ENCODE peak calls at places on chromosome 11, in five cellular contexts. One of them, this sample, is unnamed. For H3K27me3 and H3K4me1, the result is how much of the 10 kb centered on the place peaks cover.

GRCh38 chr11:119369035-119369925 is 12.2 kb downstream of the USP2 start:
- DNase-seq in neural progenitor cell: no peak
- DNase-seq in right lobe of liver: no peak
- DNase-seq in CD4-positive, CD25-positive, alpha-beta regulatory T cell: no peak
- DNase-seq in ascending aorta: no peak
- DNase-seq in this sample: no peak

GRCh38 chr11:1351278-1351937 is 38.3 kb upstream of the BRSK2 start:
- DNase-seq in neural progenitor cell: no peak
- DNase-seq in right lobe of liver: no peak
- DNase-seq in CD4-positive, CD25-positive, alpha-beta regulatory T cell: no peak
- DNase-seq in ascending aorta: no peak
- DNase-seq in this sample: no peak

GRCh38 chr11:128291835-128292234 is 295.5 kb downstream of the ETS1 start:
- DNase-seq in neural progenitor cell: no peak
- DNase-seq in right lobe of liver: no peak
- DNase-seq in CD4-positive, CD25-positive, alpha-beta regulatory T cell: peak
- DNase-seq in ascending aorta: no peak
- DNase-seq in this sample: no peak

GRCh38 chr11:38402063-38402462 is 1804.0 kb upstream of the RAG2 start:
- DNase-seq in neural progenitor cell: no peak
- DNase-seq in right lobe of liver: no peak
- DNase-seq in CD4-positive, CD25-positive, alpha-beta regulatory T cell: no peak
- DNase-seq in ascending aorta: no peak
- DNase-seq in this sample: no peak

GRCh38 chr11:27300974-27301373 is 62.0 kb downstream of the CCDC34 start:
- DNase-seq in neural progenitor cell: no peak
- DNase-seq in right lobe of liver: no peak
- DNase-seq in CD4-positive, CD25-positive, alpha-beta regulatory T cell: no peak
- DNase-seq in ascending aorta: no peak
- DNase-seq in this sample: no peak

GRCh38 chr11:111422494-111423249 is 43.6 kb upstream of the POU2AF1 start:
- DNase-seq in neural progenitor cell: peak
- DNase-seq in right lobe of liver: peak
- DNase-seq in CD4-positive, CD25-positive, alpha-beta regulatory T cell: peak
- DNase-seq in ascending aorta: no peak
- DNase-seq in this sample: no peak

GRCh38 chr11:113484223-113484622 is 9.0 kb upstream of the DRD2 start:
- DNase-seq in neural progenitor cell: no peak
- DNase-seq in right lobe of liver: no peak
- DNase-seq in CD4-positive, CD25-positive, alpha-beta regulatory T cell: no peak
- DNase-seq in ascending aorta: no peak
- DNase-seq in this sample: no peak

GRCh38 chr11:78063440-78064181 is at the start of gene THRSP:
- DNase-seq in neural progenitor cell: no peak
- DNase-seq in right lobe of liver: peak
- DNase-seq in CD4-positive, CD25-positive, alpha-beta regulatory T cell: no peak
- DNase-seq in ascending aorta: no peak
- DNase-seq in this sample: no peak

GRCh38 chr11:128157423-128158298 is 429.7 kb downstream of the ETS1 start:
- DNase-seq in neural progenitor cell: peak
- DNase-seq in right lobe of liver: no peak
- DNase-seq in CD4-positive, CD25-positive, alpha-beta regulatory T cell: peak
- DNase-seq in ascending aorta: no peak
- DNase-seq in this sample: no peak

GRCh38 chr11:121595717-121596156 is 143.0 kb upstream of the SORL1-AS1 start:
- DNase-seq in neural progenitor cell: no peak
- DNase-seq in right lobe of liver: peak
- DNase-seq in CD4-positive, CD25-positive, alpha-beta regulatory T cell: no peak
- DNase-seq in ascending aorta: peak
- DNase-seq in this sample: no peak

GRCh38 chr11:121328213-121328966 is 35.8 kb downstream of the SC5D start:
- DNase-seq in neural progenitor cell: no peak
- DNase-seq in right lobe of liver: no peak
- DNase-seq in CD4-positive, CD25-positive, alpha-beta regulatory T cell: peak
- DNase-seq in ascending aorta: no peak
- DNase-seq in this sample: no peak

GRCh38 chr11:109432105-109432504 is 10.1 kb downstream of the C11orf87 start:
- DNase-seq in neural progenitor cell: no peak
- DNase-seq in right lobe of liver: no peak
- DNase-seq in CD4-positive, CD25-positive, alpha-beta regulatory T cell: no peak
- DNase-seq in ascending aorta: no peak
- DNase-seq in this sample: no peak

GRCh38 chr11:28727254-28727653 is 619.1 kb downstream of the METTL15 start:
- DNase-seq in neural progenitor cell: no peak
- DNase-seq in right lobe of liver: no peak
- DNase-seq in CD4-positive, CD25-positive, alpha-beta regulatory T cell: no peak
- DNase-seq in ascending aorta: no peak
- DNase-seq in this sample: no peak

GRCh38 chr11:85974126-85974525 is 94.8 kb downstream of the PICALM start:
- DNase-seq in neural progenitor cell: no peak
- DNase-seq in right lobe of liver: no peak
- DNase-seq in CD4-positive, CD25-positive, alpha-beta regulatory T cell: no peak
- DNase-seq in ascending aorta: no peak
- DNase-seq in this sample: no peak

GRCh38 chr11:96393753-96394348 is 4.0 kb downstream of the JRKL start:
- DNase-seq in neural progenitor cell: peak
- DNase-seq in right lobe of liver: no peak
- DNase-seq in CD4-positive, CD25-positive, alpha-beta regulatory T cell: peak
- DNase-seq in ascending aorta: no peak
- DNase-seq in this sample: no peak

GRCh38 chr11:86460461-86461404 is 86.0 kb downstream of the CCDC81 start:
- DNase-seq in neural progenitor cell: peak
- DNase-seq in right lobe of liver: no peak
- DNase-seq in CD4-positive, CD25-positive, alpha-beta regulatory T cell: no peak
- DNase-seq in ascending aorta: no peak
- DNase-seq in this sample: no peak

GRCh38 chr11:60130496-60130895 is 42.0 kb downstream of the MS4A2 start:
- DNase-seq in neural progenitor cell: peak
- DNase-seq in right lobe of liver: no peak
- DNase-seq in CD4-positive, CD25-positive, alpha-beta regulatory T cell: peak
- DNase-seq in ascending aorta: no peak
- DNase-seq in this sample: no peak

GRCh38 chr11:69233761-69234136 is 60.2 kb upstream of the MYEOV start:
- DNase-seq in neural progenitor cell: no peak
- DNase-seq in right lobe of liver: no peak
- DNase-seq in CD4-positive, CD25-positive, alpha-beta regulatory T cell: no peak
- DNase-seq in ascending aorta: no peak
- DNase-seq in this sample: no peak

GRCh38 chr11:21975242-21975641 is 217.6 kb upstream of the ANO5 start:
- DNase-seq in neural progenitor cell: peak
- DNase-seq in right lobe of liver: no peak
- DNase-seq in CD4-positive, CD25-positive, alpha-beta regulatory T cell: no peak
- DNase-seq in ascending aorta: no peak
- DNase-seq in this sample: no peak

GRCh38 chr11:71086687-71087258 is 165.6 kb downstream of the SHANK2 start:
- DNase-seq in neural progenitor cell: peak
- DNase-seq in right lobe of liver: peak
- DNase-seq in CD4-positive, CD25-positive, alpha-beta regulatory T cell: peak
- DNase-seq in ascending aorta: no peak
- DNase-seq in this sample: no peak

GRCh38 chr11:2665747-2666710 is 33.8 kb downstream of the KCNQ1OT1 start:
- DNase-seq in neural progenitor cell: no peak
- DNase-seq in right lobe of liver: no peak
- DNase-seq in CD4-positive, CD25-positive, alpha-beta regulatory T cell: no peak
- DNase-seq in ascending aorta: no peak
- DNase-seq in this sample: peak

GRCh38 chr11:110886241-110886640 is 174.0 kb upstream of the ARHGAP20 start:
- DNase-seq in neural progenitor cell: no peak
- DNase-seq in right lobe of liver: no peak
- DNase-seq in CD4-positive, CD25-positive, alpha-beta regulatory T cell: no peak
- DNase-seq in ascending aorta: no peak
- DNase-seq in this sample: no peak

GRCh38 chr11:120867531-120867930 is 156.4 kb upstream of the TBCEL start:
- DNase-seq in neural progenitor cell: no peak
- DNase-seq in right lobe of liver: no peak
- DNase-seq in CD4-positive, CD25-positive, alpha-beta regulatory T cell: no peak
- DNase-seq in ascending aorta: no peak
- DNase-seq in this sample: no peak

GRCh38 chr11:111265421-111265820 is 19.9 kb downstream of the POU2AF2 start:
- DNase-seq in neural progenitor cell: no peak
- DNase-seq in right lobe of liver: no peak
- DNase-seq in CD4-positive, CD25-positive, alpha-beta regulatory T cell: no peak
- DNase-seq in ascending aorta: no peak
- DNase-seq in this sample: no peak

GRCh38 chr11:57191308-57191707 is 9.6 kb downstream of the LRRC55 start:
- DNase-seq in neural progenitor cell: peak
- DNase-seq in right lobe of liver: no peak
- DNase-seq in CD4-positive, CD25-positive, alpha-beta regulatory T cell: no peak
- DNase-seq in ascending aorta: no peak
- DNase-seq in this sample: no peak

GRCh38 chr11:67054851-67055523 is 1.7 kb upstream of the RHOD start:
- DNase-seq in neural progenitor cell: no peak
- DNase-seq in right lobe of liver: peak
- DNase-seq in CD4-positive, CD25-positive, alpha-beta regulatory T cell: no peak
- DNase-seq in ascending aorta: no peak
- DNase-seq in this sample: peak

GRCh38 chr11:134854391-134854991 is 442.4 kb upstream of the B3GAT1 start:
- DNase-seq in neural progenitor cell: no peak
- DNase-seq in right lobe of liver: no peak
- DNase-seq in CD4-positive, CD25-positive, alpha-beta regulatory T cell: no peak
- DNase-seq in ascending aorta: no peak
- DNase-seq in this sample: no peak

DNA sequence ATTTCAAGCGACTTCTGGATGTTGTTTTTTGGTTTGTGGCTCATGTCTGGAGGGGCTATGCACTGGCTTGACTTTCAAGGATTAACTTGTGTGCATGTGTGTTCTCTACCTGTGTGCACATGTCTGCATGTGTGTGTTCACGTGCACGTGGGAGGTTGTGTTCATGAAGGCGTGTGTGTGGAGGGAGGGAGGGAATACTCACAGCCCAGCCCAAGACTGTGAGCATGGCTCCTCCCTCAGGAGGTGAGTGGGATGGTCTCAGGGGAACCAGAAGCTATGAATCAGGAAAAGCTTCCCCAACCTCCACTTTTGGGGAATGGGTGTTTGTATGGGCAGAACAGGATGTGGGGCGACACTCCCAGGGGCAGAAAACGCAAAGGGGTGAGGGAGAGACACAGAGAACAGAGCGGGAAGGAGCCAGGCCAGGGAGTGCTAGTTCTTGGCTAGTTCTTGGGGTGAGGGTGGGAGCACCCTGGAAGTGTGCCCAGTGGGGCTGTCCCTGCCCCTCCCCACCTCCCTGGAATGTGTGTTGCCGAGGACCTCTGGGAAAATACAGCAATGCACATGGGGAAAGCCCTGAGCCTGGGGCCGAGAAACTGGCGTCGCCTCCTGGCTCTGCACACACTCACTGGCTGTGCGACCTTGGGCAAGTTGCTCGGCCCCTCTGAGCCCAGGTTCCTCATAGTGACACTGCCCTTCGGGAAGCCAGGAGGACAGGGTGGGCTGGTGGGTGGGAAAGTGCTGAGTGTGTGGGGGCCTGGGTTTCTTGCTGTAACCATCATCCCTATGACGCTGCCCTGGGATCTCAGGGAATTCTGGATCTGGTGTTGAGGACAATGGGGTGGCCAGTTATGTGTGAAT is 16.9 kb upstream of the ALX4 start:
- DNase-seq in neural progenitor cell: no peak
- DNase-seq in right lobe of liver: no peak
- DNase-seq in CD4-positive, CD25-positive, alpha-beta regulatory T cell: no peak
- DNase-seq in ascending aorta: no peak
- DNase-seq in this sample: no peak
- H3K27me3 ChIP-seq in neural progenitor cell: half or more
- H3K27me3 ChIP-seq in right lobe of liver: under half
- H3K27me3 ChIP-seq in CD4-positive, CD25-positive, alpha-beta regulatory T cell: under half
- H3K27me3 ChIP-seq in ascending aorta: under half
- H3K27me3 ChIP-seq in this sample: under half

GRCh38 chr11:47412152-47412746 is 3.9 kb downstream of the SLC39A13 start:
- DNase-seq in neural progenitor cell: peak
- DNase-seq in right lobe of liver: peak
- DNase-seq in CD4-positive, CD25-positive, alpha-beta regulatory T cell: peak
- DNase-seq in ascending aorta: no peak
- DNase-seq in this sample: no peak
- H3K4me1 ChIP-seq in neural progenitor cell: under half
- H3K4me1 ChIP-seq in right lobe of liver: under half
- H3K4me1 ChIP-seq in CD4-positive, CD25-positive, alpha-beta regulatory T cell: under half
- H3K4me1 ChIP-seq in ascending aorta: under half
- H3K4me1 ChIP-seq in this sample: under half

GRCh38 chr11:64009710-64010109 is 23.5 kb downstream of the OTUB1 start:
- DNase-seq in neural progenitor cell: no peak
- DNase-seq in right lobe of liver: no peak
- DNase-seq in CD4-positive, CD25-positive, alpha-beta regulatory T cell: no peak
- DNase-seq in ascending aorta: no peak
- DNase-seq in this sample: no peak
- H3K27me3 ChIP-seq in neural progenitor cell: half or more
- H3K27me3 ChIP-seq in right lobe of liver: under half
- H3K27me3 ChIP-seq in CD4-positive, CD25-positive, alpha-beta regulatory T cell: under half
- H3K27me3 ChIP-seq in ascending aorta: under half
- H3K27me3 ChIP-seq in this sample: under half

GRCh38 chr11:61690706-61691377 is 10.7 kb downstream of the DAGLA start:
- DNase-seq in neural progenitor cell: no peak
- DNase-seq in right lobe of liver: no peak
- DNase-seq in CD4-positive, CD25-positive, alpha-beta regulatory T cell: no peak
- DNase-seq in ascending aorta: no peak
- DNase-seq in this sample: no peak
- H3K4me1 ChIP-seq in neural progenitor cell: under half
- H3K4me1 ChIP-seq in right lobe of liver: under half
- H3K4me1 ChIP-seq in CD4-positive, CD25-positive, alpha-beta regulatory T cell: under half
- H3K4me1 ChIP-seq in ascending aorta: under half
- H3K4me1 ChIP-seq in this sample: under half

GRCh38 chr11:32186118-32186517 is 95.2 kb downstream of the RCN1 start:
- DNase-seq in neural progenitor cell: no peak
- DNase-seq in right lobe of liver: no peak
- DNase-seq in CD4-positive, CD25-positive, alpha-beta regulatory T cell: no peak
- DNase-seq in ascending aorta: no peak
- DNase-seq in this sample: no peak
- H3K27me3 ChIP-seq in neural progenitor cell: under half
- H3K27me3 ChIP-seq in right lobe of liver: under half
- H3K27me3 ChIP-seq in CD4-positive, CD25-positive, alpha-beta regulatory T cell: under half
- H3K27me3 ChIP-seq in ascending aorta: under half
- H3K27me3 ChIP-seq in this sample: under half